ENCODE peak calls at places on chromosomes 13 and 19, in nine cellular contexts. Z is astrocyte of the spinal cord, K is fibroblast of pulmonary artery, B is cardiac fibroblast, S is mucosa of descending colon, G is LNCaP clone FGC, F is stomach, C is mammary epithelial cell, A is GM23338. L is an unnamed sample.

GRCh38 chr13:23859904-23860303 is 29.3 kb downstream of the MIPEP start:
- DNase-seq in Z (no peak), K (no peak), B (no peak), S (no peak), G (no peak), F (no peak), C (no peak), A (no peak), L (no peak)

GRCh38 chr13:32323912-32324311 is 8.6 kb downstream of the BRCA2 start:
- DNase-seq in Z (peak; percentile 72), K (peak; percentile 71), B (peak; percentile 86), S (no peak), G (no peak), F (no peak), C (peak; percentile 39), A (no peak), L (peak; percentile 25)

GRCh38 chr13:76854894-76855293 is 31.3 kb downstream of the KCTD12 start:
- DNase-seq in Z (peak; percentile 28), K (no peak), B (peak; percentile 44), S (no peak), G (no peak), F (no peak), C (peak; percentile 46), A (no peak), L (peak; percentile 14)

GRCh38 chr19:43560687-43561086 is 14.6 kb downstream of the XRCC1 start:
- DNase-seq in Z (peak; percentile 12), K (no peak), B (peak; percentile 60), S (no peak), G (no peak), F (no peak), C (no peak), A (peak; percentile 40), L (peak; percentile 12)

GRCh38 chr19:543912-544608 is at the start of gene GZMM:
- DNase-seq in Z (no peak), K (no peak), B (no peak), S (peak; percentile 77), G (no peak), F (no peak), C (no peak), A (no peak), L (no peak)

GRCh38 chr19:3096267-3096901 is 2.2 kb downstream of the GNA11 start:
- DNase-seq in Z (no peak), K (no peak), B (no peak), S (peak; percentile 61), G (no peak), F (no peak), C (no peak), A (no peak), L (no peak)

GRCh38 chr19:56144396-56144795 is 3.3 kb downstream of the ZNF444 start:
- DNase-seq in Z (no peak), K (no peak), B (no peak), S (no peak), G (no peak), F (no peak), C (no peak), A (no peak), L (no peak)

GRCh38 chr13:48160879-48161278 is 66.0 kb upstream of the MED4 start:
- DNase-seq in Z (peak; percentile 34), K (peak; percentile 43), B (peak; percentile 72), S (no peak), G (no peak), F (no peak), C (peak; percentile 81), A (no peak), L (peak; percentile 33)

GRCh38 chr19:48558018-48558684 is 6.2 kb downstream of the SULT2B1 start:
- DNase-seq in Z (peak; percentile 22), K (peak; percentile 31), B (peak; percentile 71), S (peak; percentile 93), G (no peak), F (peak; percentile 80), C (no peak), A (peak; percentile 87), L (peak; percentile 77)

GRCh38 chr13:51349016-51349415 is 9.5 kb downstream of the SERPINE3 start:
- DNase-seq in Z (no peak), K (peak; percentile 25), B (no peak), S (no peak), G (no peak), F (no peak), C (no peak), A (no peak), L (no peak)

GRCh38 chr13:51342706-51343105 is 3.2 kb downstream of the SERPINE3 start:
- DNase-seq in Z (no peak), K (peak; percentile 58), B (peak; percentile 82), S (no peak), G (no peak), F (no peak), C (peak; percentile 17), A (no peak), L (peak; percentile 24)

GRCh38 chr13:51346397-51346796 is 6.9 kb downstream of the SERPINE3 start:
- DNase-seq in Z (no peak), K (no peak), B (no peak), S (no peak), G (no peak), F (no peak), C (no peak), A (no peak), L (no peak)

GRCh38 chr13:51348069-51348967 is 8.8 kb downstream of the SERPINE3 start:
- DNase-seq in Z (no peak), K (no peak), B (no peak), S (no peak), G (no peak), F (no peak), C (no peak), A (no peak), L (no peak)

DNA sequence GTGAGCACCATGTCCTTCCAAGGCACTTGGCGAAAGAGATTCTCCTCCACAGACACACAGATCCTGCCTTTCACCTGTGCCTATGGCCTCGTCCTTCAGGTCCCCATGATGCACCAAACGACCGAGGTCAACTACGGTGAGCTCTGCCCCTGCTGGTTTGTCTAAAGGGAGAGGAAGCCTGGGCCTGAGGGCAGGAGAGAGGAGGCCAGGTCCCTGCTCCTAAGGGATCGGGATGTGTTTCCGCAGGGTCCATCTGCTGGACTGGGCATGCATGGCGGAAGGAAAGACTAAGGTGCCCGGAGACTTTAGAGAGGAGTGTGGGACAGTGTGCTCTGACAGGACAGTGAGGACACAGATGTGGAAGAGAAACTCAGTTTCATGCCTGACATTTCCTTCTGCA is 7.6 kb downstream of the SERPINE3 start:
- DNase-seq in Z (no peak), K (no peak), B (no peak), S (no peak), G (no peak), F (no peak), C (no peak), A (peak; percentile 52), L (no peak)
- TF ChIP-seq CTCF in Z (no peak), K (no peak), B (no peak), S (no peak), G (no peak), F (no peak), C (no peak), A (peak; percentile 16), L (no peak)

GRCh38 chr19:6524326-6524725 is 6.5 kb upstream of the TNFSF9 start:
- DNase-seq in Z (no peak), K (no peak), B (no peak), S (no peak), G (no peak), F (no peak), C (no peak), A (no peak), L (no peak)

GRCh38 chr19:6522712-6523111 is 8.1 kb upstream of the TNFSF9 start:
- DNase-seq in Z (no peak), K (no peak), B (no peak), S (no peak), G (no peak), F (no peak), C (no peak), A (no peak), L (no peak)

GRCh38 chr19:6516659-6517291 is 14.1 kb upstream of the TNFSF9 start:
- DNase-seq in Z (peak; percentile 75), K (peak; percentile 84), B (peak; percentile 84), S (peak; percentile 92), G (peak; percentile 41), F (peak; percentile 92), C (peak; percentile 78), A (peak; percentile 97), L (peak; percentile 73)

GRCh38 chr19:6519289-6519688 is 11.5 kb upstream of the TNFSF9 start:
- DNase-seq in Z (peak; percentile 67), K (peak; percentile 74), B (peak; percentile 90), S (no peak), G (no peak), F (no peak), C (peak; percentile 77), A (no peak), L (peak; percentile 41)

DNA sequence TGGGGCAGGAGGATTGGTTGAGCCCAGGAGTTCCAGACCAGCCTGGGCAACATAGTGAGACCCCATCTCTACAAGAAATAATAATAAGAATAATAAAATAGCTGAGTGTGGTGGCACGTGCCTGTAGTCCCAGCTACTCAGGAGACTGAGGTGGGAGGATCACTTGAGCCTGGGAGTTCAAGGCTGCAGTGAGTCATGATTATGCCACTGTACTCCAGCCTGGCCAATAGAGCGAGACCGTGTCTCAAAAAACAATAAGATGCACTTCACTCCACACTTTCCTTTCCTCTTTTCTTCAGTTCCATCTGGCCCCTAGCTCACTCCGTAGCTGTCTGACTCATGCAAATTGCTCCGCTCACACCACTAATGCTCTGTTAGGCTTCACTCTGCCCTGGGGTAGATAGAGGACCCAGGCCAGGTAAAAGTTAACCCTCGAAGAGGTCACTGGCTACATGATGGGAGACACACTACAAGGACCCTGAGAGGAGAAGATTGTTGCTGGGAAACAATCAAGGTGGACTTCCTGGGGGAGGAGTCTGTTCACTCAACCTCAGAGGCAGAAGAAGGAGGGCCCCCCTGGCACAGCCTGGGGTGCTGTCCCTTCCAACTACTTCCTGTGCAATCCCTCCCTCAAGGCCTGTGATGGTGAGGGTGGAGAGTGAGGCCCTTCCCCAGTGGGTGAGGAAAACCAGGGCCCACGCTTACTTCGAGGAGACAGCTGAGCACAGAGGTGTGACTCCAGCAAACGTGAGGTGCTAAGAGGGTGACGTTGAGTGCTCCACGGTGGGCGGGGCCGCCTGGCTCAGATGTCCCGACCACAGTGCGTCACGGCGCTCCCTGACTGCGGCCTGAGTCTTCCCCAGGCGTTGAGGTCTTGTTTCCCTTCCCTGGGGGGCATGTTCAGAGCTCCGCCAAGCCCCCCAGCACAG is 8.8 kb upstream of the TNFSF9 start:
- DNase-seq in Z (no peak), K (peak; percentile 36), B (peak; percentile 53), S (peak; percentile 81), G (no peak), F (peak; percentile 46), C (no peak), A (peak; percentile 12), L (no peak)
- H3K4me3 ChIP-seq in Z (no peak overlapping the region), K (no peak overlapping the region), B (no peak overlapping the region), S (no peak overlapping the region), G (no peak overlapping the region), F (no peak overlapping the region), C (no peak overlapping the region), A (no peak overlapping the region), L (no peak overlapping the region)

GRCh38 chr13:36453518-36453917 is 21.2 kb downstream of the CCNA1 start:
- DNase-seq in Z (peak; percentile 32), K (peak; percentile 53), B (peak; percentile 55), S (no peak), G (no peak), F (no peak), C (no peak), A (peak; percentile 64), L (no peak)
- TF ChIP-seq CTCF in Z (peak; percentile 47), K (peak; percentile 51), B (peak; percentile 45), S (no peak), G (peak; percentile 65), F (no peak), C (peak; percentile 48), A (peak; percentile 63), L (peak; percentile 30)

DNA sequence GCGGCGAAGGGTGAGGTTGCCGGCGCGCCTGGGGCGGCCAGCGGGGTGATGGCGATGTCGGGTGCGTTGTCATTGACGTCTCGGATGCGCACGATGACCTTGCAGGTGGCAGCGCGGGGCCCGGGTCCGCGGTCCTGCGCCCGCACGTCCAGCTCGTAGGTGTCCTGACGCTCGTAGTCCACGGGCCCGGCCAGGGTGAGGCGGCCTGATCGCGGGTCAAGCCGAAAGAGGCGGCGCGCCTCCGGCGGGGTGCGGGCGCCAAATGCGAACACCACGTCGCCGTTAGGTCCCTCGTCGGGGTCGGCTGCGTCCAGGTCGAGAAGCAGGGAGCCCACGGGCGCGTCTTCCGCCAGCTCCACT is 1.1 kb downstream of the PCDH8 start:
- DNase-seq in Z (no peak), K (no peak), B (no peak), S (no peak), G (no peak), F (no peak), C (no peak), A (no peak), L (no peak)
- H3K4me3 ChIP-seq in Z (no peak overlapping the region), K (no peak overlapping the region), B (no peak overlapping the region), S (no peak overlapping the region), G (no peak overlapping the region), F (no peak overlapping the region), C (no peak overlapping the region), A (peak overlapping the region; percentile 91), L (no peak overlapping the region)

L was measured in fibroblast of villous mesenchyme.